ENCODE peak calls at places on chromosomes 1 and 21, in nine cellular contexts. One of them, this sample, is unnamed.

GRCh38 chr1:17188889-17189631 is 15.9 kb upstream of the PADI1 start:
- DNase-seq in ovary: no peak
- DNase-seq in GM06990: no peak
- DNase-seq in A549: no peak
- DNase-seq in pancreas: no peak
- DNase-seq in fibroblast of lung: no peak
- DNase-seq in mesendoderm: no peak
- DNase-seq in BE2C: no peak
- DNase-seq in astrocyte of the spinal cord: no peak
- DNase-seq in this sample: no peak

GRCh38 chr21:46029201-46029924 is 47.8 kb downstream of the COL6A1 start:
- DNase-seq in ovary: no peak
- DNase-seq in GM06990: no peak
- DNase-seq in A549: no peak
- DNase-seq in pancreas: no peak
- DNase-seq in fibroblast of lung: peak
- DNase-seq in mesendoderm: no peak
- DNase-seq in BE2C: no peak
- DNase-seq in astrocyte of the spinal cord: no peak
- DNase-seq in this sample: peak

GRCh38 chr1:19086176-19086875 is 123.7 kb downstream of the UBR4 start:
- DNase-seq in ovary: no peak
- DNase-seq in GM06990: no peak
- DNase-seq in A549: no peak
- DNase-seq in pancreas: peak
- DNase-seq in fibroblast of lung: no peak
- DNase-seq in mesendoderm: no peak
- DNase-seq in BE2C: no peak
- DNase-seq in astrocyte of the spinal cord: no peak
- DNase-seq in this sample: no peak

GRCh38 chr1:219412772-219413171 is 200.1 kb downstream of the ZC3H11B start:
- DNase-seq in ovary: no peak
- DNase-seq in GM06990: no peak
- DNase-seq in A549: no peak
- DNase-seq in pancreas: no peak
- DNase-seq in fibroblast of lung: no peak
- DNase-seq in mesendoderm: no peak
- DNase-seq in BE2C: no peak
- DNase-seq in astrocyte of the spinal cord: no peak
- DNase-seq in this sample: peak

GRCh38 chr1:60591583-60591982 is 490.8 kb upstream of the NFIA start:
- DNase-seq in ovary: no peak
- DNase-seq in GM06990: no peak
- DNase-seq in A549: no peak
- DNase-seq in pancreas: no peak
- DNase-seq in fibroblast of lung: no peak
- DNase-seq in mesendoderm: no peak
- DNase-seq in BE2C: no peak
- DNase-seq in astrocyte of the spinal cord: no peak
- DNase-seq in this sample: no peak

GRCh38 chr1:46333300-46334029 is 7.1 kb upstream of the NSUN4 start:
- DNase-seq in ovary: no peak
- DNase-seq in GM06990: peak
- DNase-seq in A549: peak
- DNase-seq in pancreas: no peak
- DNase-seq in fibroblast of lung: peak
- DNase-seq in mesendoderm: peak
- DNase-seq in BE2C: no peak
- DNase-seq in astrocyte of the spinal cord: peak
- DNase-seq in this sample: peak

GRCh38 chr1:200951016-200951415 is 56.3 kb downstream of the INAVA start:
- DNase-seq in ovary: no peak
- DNase-seq in GM06990: no peak
- DNase-seq in A549: no peak
- DNase-seq in pancreas: no peak
- DNase-seq in fibroblast of lung: no peak
- DNase-seq in mesendoderm: no peak
- DNase-seq in BE2C: no peak
- DNase-seq in astrocyte of the spinal cord: no peak
- DNase-seq in this sample: no peak

GRCh38 chr1:77039739-77040138 is 172.5 kb downstream of the ST6GALNAC5 start:
- DNase-seq in ovary: peak
- DNase-seq in GM06990: no peak
- DNase-seq in A549: peak
- DNase-seq in pancreas: no peak
- DNase-seq in fibroblast of lung: peak
- DNase-seq in mesendoderm: peak
- DNase-seq in BE2C: no peak
- DNase-seq in astrocyte of the spinal cord: peak
- DNase-seq in this sample: peak

GRCh38 chr1:84020151-84020550 is 21.2 kb upstream of the TTLL7 start:
- DNase-seq in ovary: no peak
- DNase-seq in GM06990: no peak
- DNase-seq in A549: no peak
- DNase-seq in pancreas: no peak
- DNase-seq in fibroblast of lung: no peak
- DNase-seq in mesendoderm: peak
- DNase-seq in BE2C: no peak
- DNase-seq in astrocyte of the spinal cord: no peak
- DNase-seq in this sample: no peak

GRCh38 chr1:19756480-19756879 is 43.2 kb downstream of the TMCO4 start:
- DNase-seq in ovary: no peak
- DNase-seq in GM06990: no peak
- DNase-seq in A549: no peak
- DNase-seq in pancreas: no peak
- DNase-seq in fibroblast of lung: no peak
- DNase-seq in mesendoderm: no peak
- DNase-seq in BE2C: no peak
- DNase-seq in astrocyte of the spinal cord: no peak
- DNase-seq in this sample: no peak

GRCh38 chr1:46510998-46511365 is 21.3 kb downstream of the DMBX1 start:
- DNase-seq in ovary: no peak
- DNase-seq in GM06990: no peak
- DNase-seq in A549: no peak
- DNase-seq in pancreas: no peak
- DNase-seq in fibroblast of lung: no peak
- DNase-seq in mesendoderm: no peak
- DNase-seq in BE2C: no peak
- DNase-seq in astrocyte of the spinal cord: no peak
- DNase-seq in this sample: no peak

GRCh38 chr1:179770887-179771502 is 27.9 kb downstream of the FAM163A start:
- DNase-seq in ovary: no peak
- DNase-seq in GM06990: no peak
- DNase-seq in A549: peak
- DNase-seq in pancreas: no peak
- DNase-seq in fibroblast of lung: no peak
- DNase-seq in mesendoderm: peak
- DNase-seq in BE2C: no peak
- DNase-seq in astrocyte of the spinal cord: no peak
- DNase-seq in this sample: peak

GRCh38 chr1:79006564-79006963 is at the start of gene ADGRL4:
- DNase-seq in ovary: no peak
- DNase-seq in GM06990: no peak
- DNase-seq in A549: no peak
- DNase-seq in pancreas: no peak
- DNase-seq in fibroblast of lung: peak
- DNase-seq in mesendoderm: peak
- DNase-seq in BE2C: no peak
- DNase-seq in astrocyte of the spinal cord: peak
- DNase-seq in this sample: peak

GRCh38 chr1:11188858-11189451 is at the start of gene ANGPTL7:
- DNase-seq in ovary: no peak
- DNase-seq in GM06990: no peak
- DNase-seq in A549: no peak
- DNase-seq in pancreas: no peak
- DNase-seq in fibroblast of lung: no peak
- DNase-seq in mesendoderm: peak
- DNase-seq in BE2C: no peak
- DNase-seq in astrocyte of the spinal cord: no peak
- DNase-seq in this sample: no peak

GRCh38 chr1:15749399-15750291 is 7.3 kb downstream of the TMEM82 start:
- DNase-seq in ovary: peak
- DNase-seq in GM06990: no peak
- DNase-seq in A549: no peak
- DNase-seq in pancreas: no peak
- DNase-seq in fibroblast of lung: no peak
- DNase-seq in mesendoderm: no peak
- DNase-seq in BE2C: no peak
- DNase-seq in astrocyte of the spinal cord: no peak
- DNase-seq in this sample: peak

GRCh38 chr1:61337037-61337436 is 254.7 kb downstream of the NFIA start:
- DNase-seq in ovary: no peak
- DNase-seq in GM06990: no peak
- DNase-seq in A549: peak
- DNase-seq in pancreas: no peak
- DNase-seq in fibroblast of lung: peak
- DNase-seq in mesendoderm: peak
- DNase-seq in BE2C: no peak
- DNase-seq in astrocyte of the spinal cord: no peak
- DNase-seq in this sample: no peak

GRCh38 chr1:77342745-77343144 is 60.9 kb downstream of the AK5 start:
- DNase-seq in ovary: no peak
- DNase-seq in GM06990: no peak
- DNase-seq in A549: peak
- DNase-seq in pancreas: no peak
- DNase-seq in fibroblast of lung: no peak
- DNase-seq in mesendoderm: no peak
- DNase-seq in BE2C: no peak
- DNase-seq in astrocyte of the spinal cord: no peak
- DNase-seq in this sample: no peak

GRCh38 chr1:17046043-17046657 is 7.7 kb downstream of the SDHB start:
- DNase-seq in ovary: no peak
- DNase-seq in GM06990: no peak
- DNase-seq in A549: peak
- DNase-seq in pancreas: no peak
- DNase-seq in fibroblast of lung: peak
- DNase-seq in mesendoderm: peak
- DNase-seq in BE2C: no peak
- DNase-seq in astrocyte of the spinal cord: peak
- DNase-seq in this sample: peak

GRCh38 chr1:3429766-3430165 is 24.7 kb upstream of the ARHGEF16 start:
- DNase-seq in ovary: no peak
- DNase-seq in GM06990: no peak
- DNase-seq in A549: no peak
- DNase-seq in pancreas: no peak
- DNase-seq in fibroblast of lung: no peak
- DNase-seq in mesendoderm: no peak
- DNase-seq in BE2C: no peak
- DNase-seq in astrocyte of the spinal cord: no peak
- DNase-seq in this sample: no peak
- H3K4me3 ChIP-seq in ovary: no peak
- H3K4me3 ChIP-seq in GM06990: no peak
- H3K4me3 ChIP-seq in A549: no peak
- H3K4me3 ChIP-seq in pancreas: no peak
- H3K4me3 ChIP-seq in fibroblast of lung: no peak
- H3K4me3 ChIP-seq in mesendoderm: no peak
- H3K4me3 ChIP-seq in BE2C: no peak
- H3K4me3 ChIP-seq in astrocyte of the spinal cord: no peak
- H3K4me3 ChIP-seq in this sample: no peak

GRCh38 chr1:222892137-222892763 is 77.4 kb downstream of the DISP1 start:
- DNase-seq in ovary: no peak
- DNase-seq in GM06990: no peak
- DNase-seq in A549: no peak
- DNase-seq in pancreas: no peak
- DNase-seq in fibroblast of lung: peak
- DNase-seq in mesendoderm: no peak
- DNase-seq in BE2C: no peak
- DNase-seq in astrocyte of the spinal cord: peak
- DNase-seq in this sample: peak

GRCh38 chr1:222890702-222891101 is 75.9 kb downstream of the DISP1 start:
- DNase-seq in ovary: no peak
- DNase-seq in GM06990: no peak
- DNase-seq in A549: no peak
- DNase-seq in pancreas: no peak
- DNase-seq in fibroblast of lung: no peak
- DNase-seq in mesendoderm: no peak
- DNase-seq in BE2C: no peak
- DNase-seq in astrocyte of the spinal cord: no peak
- DNase-seq in this sample: no peak

GRCh38 chr1:222891578-222891977 is 76.7 kb downstream of the DISP1 start:
- DNase-seq in ovary: no peak
- DNase-seq in GM06990: no peak
- DNase-seq in A549: no peak
- DNase-seq in pancreas: no peak
- DNase-seq in fibroblast of lung: no peak
- DNase-seq in mesendoderm: no peak
- DNase-seq in BE2C: no peak
- DNase-seq in astrocyte of the spinal cord: no peak
- DNase-seq in this sample: no peak

GRCh38 chr1:222887127-222887461 is 72.3 kb downstream of the DISP1 start:
- DNase-seq in ovary: no peak
- DNase-seq in GM06990: no peak
- DNase-seq in A549: no peak
- DNase-seq in pancreas: no peak
- DNase-seq in fibroblast of lung: no peak
- DNase-seq in mesendoderm: no peak
- DNase-seq in BE2C: no peak
- DNase-seq in astrocyte of the spinal cord: no peak
- DNase-seq in this sample: no peak

DNA sequence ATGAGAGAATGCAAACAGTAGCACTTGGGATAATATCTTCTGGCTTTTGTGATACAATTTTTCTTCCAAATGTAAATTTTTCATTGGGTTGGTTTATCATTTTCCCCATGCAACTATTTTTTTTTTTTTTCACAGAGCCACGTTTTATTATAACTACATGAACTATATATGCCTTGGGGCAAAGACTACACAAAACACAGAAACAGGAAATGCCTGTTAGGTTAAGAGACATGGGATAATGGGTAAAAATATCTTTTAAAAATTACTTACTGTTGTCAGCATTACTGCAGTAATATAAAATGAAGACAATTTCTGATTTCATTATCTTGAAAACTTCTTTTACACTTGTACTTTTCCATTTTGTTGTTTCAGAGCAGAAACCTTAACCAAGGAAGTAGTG is 74.6 kb downstream of the DISP1 start:
- DNase-seq in ovary: no peak
- DNase-seq in GM06990: no peak
- DNase-seq in A549: no peak
- DNase-seq in pancreas: no peak
- DNase-seq in fibroblast of lung: no peak
- DNase-seq in mesendoderm: no peak
- DNase-seq in BE2C: no peak
- DNase-seq in astrocyte of the spinal cord: no peak
- DNase-seq in this sample: peak
- H3K4me3 ChIP-seq in ovary: no peak
- H3K4me3 ChIP-seq in GM06990: no peak
- H3K4me3 ChIP-seq in A549: no peak
- H3K4me3 ChIP-seq in pancreas: no peak
- H3K4me3 ChIP-seq in fibroblast of lung: no peak
- H3K4me3 ChIP-seq in mesendoderm: no peak
- H3K4me3 ChIP-seq in BE2C: no peak
- H3K4me3 ChIP-seq in astrocyte of the spinal cord: no peak
- H3K4me3 ChIP-seq in this sample: no peak

GRCh38 chr1:56856186-56856585 is 1.6 kb downstream of the C8A start:
- DNase-seq in ovary: no peak
- DNase-seq in GM06990: no peak
- DNase-seq in A549: no peak
- DNase-seq in pancreas: no peak
- DNase-seq in fibroblast of lung: no peak
- DNase-seq in mesendoderm: no peak
- DNase-seq in BE2C: no peak
- DNase-seq in astrocyte of the spinal cord: no peak
- DNase-seq in this sample: no peak
- H3K4me3 ChIP-seq in ovary: no peak
- H3K4me3 ChIP-seq in GM06990: no peak
- H3K4me3 ChIP-seq in A549: no peak
- H3K4me3 ChIP-seq in pancreas: no peak
- H3K4me3 ChIP-seq in fibroblast of lung: no peak
- H3K4me3 ChIP-seq in mesendoderm: no peak
- H3K4me3 ChIP-seq in BE2C: no peak
- H3K4me3 ChIP-seq in astrocyte of the spinal cord: no peak
- H3K4me3 ChIP-seq in this sample: no peak

GRCh38 chr1:33342041-33342723 is 21.3 kb upstream of the A3GALT2 start:
- DNase-seq in ovary: peak
- DNase-seq in GM06990: peak
- DNase-seq in A549: peak
- DNase-seq in pancreas: peak
- DNase-seq in fibroblast of lung: peak
- DNase-seq in mesendoderm: peak
- DNase-seq in BE2C: peak
- DNase-seq in astrocyte of the spinal cord: peak
- DNase-seq in this sample: peak
- H3K4me3 ChIP-seq in ovary: no peak
- H3K4me3 ChIP-seq in GM06990: no peak
- H3K4me3 ChIP-seq in A549: peak
- H3K4me3 ChIP-seq in pancreas: peak
- H3K4me3 ChIP-seq in fibroblast of lung: no peak
- H3K4me3 ChIP-seq in mesendoderm: no peak
- H3K4me3 ChIP-seq in BE2C: no peak
- H3K4me3 ChIP-seq in astrocyte of the spinal cord: no peak
- H3K4me3 ChIP-seq in this sample: peak

This sample was measured in fibroblast of pulmonary artery.